ENCODE peak calls at places on chromosomes 11 and 22, in five cellular contexts. I, Z, S, O and A are unnamed samples. For H3K9me2, the result is how much of the 10 kb centered on the place peaks cover.

GRCh38 chr11:2942872-2943710 is 13.9 kb upstream of the PHLDA2 start:
- DNase-seq in I (no peak), Z (no peak), S (no peak), O (no peak), A (no peak)

GRCh38 chr11:11499300-11499699 is 122.5 kb downstream of the GALNT18 start:
- DNase-seq in I (peak), Z (no peak), S (no peak), O (no peak), A (no peak)

GRCh38 chr11:44556735-44557409 is 8.6 kb upstream of the CD82 start:
- DNase-seq in I (peak), Z (peak), S (peak), O (peak), A (peak)

GRCh38 chr22:41523464-41524221 is 20.6 kb downstream of the POLR3H start:
- DNase-seq in I (no peak), Z (peak), S (no peak), O (no peak), A (peak)

GRCh38 chr22:26322179-26322905 is 106.7 kb upstream of the ASPHD2 start:
- DNase-seq in I (no peak), Z (no peak), S (peak), O (peak), A (peak)

GRCh38 chr11:127675602-127676001 is 675.0 kb upstream of the KIRREL3 start:
- DNase-seq in I (no peak), Z (no peak), S (no peak), O (no peak), A (no peak)

GRCh38 chr11:128239224-128239790 is 348.1 kb downstream of the ETS1 start:
- DNase-seq in I (no peak), Z (no peak), S (no peak), O (no peak), A (no peak)

GRCh38 chr22:30607939-30608338 is 965 bp downstream of the TCN2 start:
- DNase-seq in I (no peak), Z (no peak), S (no peak), O (no peak), A (peak)

GRCh38 chr11:45665206-45665932 is at the start of gene CHST1:
- DNase-seq in I (peak), Z (no peak), S (no peak), O (no peak), A (peak)

GRCh38 chr11:37322333-37323194 is 724.5 kb upstream of the RAG2 start:
- DNase-seq in I (no peak), Z (no peak), S (no peak), O (peak), A (no peak)

GRCh38 chr11:75277211-75277805 is 36.7 kb downstream of the TPBGL start:
- DNase-seq in I (no peak), Z (no peak), S (no peak), O (no peak), A (no peak)

GRCh38 chr11:225734-226453 is 10.2 kb downstream of the SIRT3 start:
- DNase-seq in I (no peak), Z (no peak), S (no peak), O (no peak), A (peak)

GRCh38 chr11:2779981-2780849 is 80.4 kb upstream of the KCNQ1OT1 start:
- DNase-seq in I (no peak), Z (no peak), S (no peak), O (no peak), A (no peak)

GRCh38 chr11:8063319-8063718 is 17.7 kb upstream of the TUB start:
- DNase-seq in I (no peak), Z (no peak), S (no peak), O (no peak), A (peak)

GRCh38 chr11:117273550-117274289 is 17.4 kb upstream of the BACE1-AS start:
- DNase-seq in I (no peak), Z (no peak), S (no peak), O (no peak), A (peak)

GRCh38 chr11:75717608-75718403 is at the start of gene MOGAT2:
- DNase-seq in I (no peak), Z (no peak), S (no peak), O (no peak), A (no peak)

GRCh38 chr11:120245434-120245833 is 5.5 kb downstream of the POU2F3 start:
- DNase-seq in I (no peak), Z (no peak), S (no peak), O (no peak), A (no peak)

GRCh38 chr11:20421902-20422301 is 34.4 kb downstream of the PRMT3 start:
- DNase-seq in I (no peak), Z (no peak), S (no peak), O (no peak), A (no peak)

GRCh38 chr11:11408436-11409221 is 55.6 kb upstream of the CSNK2A3 start:
- DNase-seq in I (no peak), Z (no peak), S (no peak), O (no peak), A (peak)

GRCh38 chr11:22539851-22540376 is 85.7 kb downstream of the FANCF start:
- DNase-seq in I (peak), Z (peak), S (no peak), O (peak), A (peak)

GRCh38 chr11:66011785-66012303 is at the start of gene CST6:
- DNase-seq in I (no peak), Z (no peak), S (no peak), O (no peak), A (no peak)

GRCh38 chr11:68928108-68928429 is 24.4 kb downstream of the IGHMBP2 start:
- DNase-seq in I (no peak), Z (no peak), S (no peak), O (no peak), A (no peak)

GRCh38 chr11:27472398-27473016 is at the start of gene LGR4:
- DNase-seq in I (peak), Z (no peak), S (peak), O (peak), A (peak)

GRCh38 chr11:87097582-87097981 is 59.8 kb downstream of the TMEM135 start:
- DNase-seq in I (peak), Z (peak), S (peak), O (peak), A (peak)

GRCh38 chr11:12170984-12171383 is 60.6 kb downstream of the MICAL2 start:
- DNase-seq in I (no peak), Z (no peak), S (no peak), O (no peak), A (peak)

GRCh38 chr11:76634934-76635333 is 35.6 kb downstream of the LRRC32 start:
- DNase-seq in I (no peak), Z (no peak), S (no peak), O (no peak), A (no peak)

GRCh38 chr11:121534131-121535093 is 81.6 kb upstream of the SORL1-AS1 start:
- DNase-seq in I (no peak), Z (peak), S (no peak), O (peak), A (peak)

GRCh38 chr22:28128827-28129226 is 209.8 kb upstream of the PITPNB start:
- DNase-seq in I (no peak), Z (no peak), S (no peak), O (no peak), A (no peak)

GRCh38 chr22:28132466-28132865 is 213.4 kb upstream of the PITPNB start:
- DNase-seq in I (no peak), Z (no peak), S (no peak), O (no peak), A (no peak)

GRCh38 chr22:28123989-28124766 is 205.1 kb upstream of the PITPNB start:
- DNase-seq in I (no peak), Z (no peak), S (no peak), O (no peak), A (peak)

GRCh38 chr22:28129319-28129962 is 210.4 kb upstream of the PITPNB start:
- DNase-seq in I (no peak), Z (no peak), S (no peak), O (peak), A (no peak)
- H3K9ac ChIP-seq in I (no peak), Z (no peak), S (no peak), O (no peak), A (no peak)

DNA sequence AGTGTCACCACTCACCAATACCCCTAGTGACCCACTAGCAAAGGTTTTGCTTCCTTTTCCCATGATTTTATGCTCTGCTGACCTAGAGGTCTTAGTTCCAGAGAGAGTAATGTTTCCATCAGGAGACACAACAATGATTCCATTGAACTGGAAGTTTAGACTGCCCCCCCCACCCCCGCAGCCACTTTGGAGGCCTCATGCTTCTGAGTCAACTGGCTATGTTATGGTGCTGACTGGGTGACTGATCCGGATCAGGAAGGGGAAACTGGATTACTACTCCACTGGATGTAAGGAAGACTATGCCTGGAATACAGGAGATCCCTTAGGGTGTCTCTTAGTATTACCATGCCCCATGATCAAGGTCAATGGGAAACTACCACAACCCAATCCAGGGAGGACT is 633.6 kb downstream of the OPCML start:
- DNase-seq in I (no peak), Z (no peak), S (no peak), O (no peak), A (no peak)
- H3K9me2 ChIP-seq in I (under half), Z (under half), S (under half), O (under half), A (under half)

DNA sequence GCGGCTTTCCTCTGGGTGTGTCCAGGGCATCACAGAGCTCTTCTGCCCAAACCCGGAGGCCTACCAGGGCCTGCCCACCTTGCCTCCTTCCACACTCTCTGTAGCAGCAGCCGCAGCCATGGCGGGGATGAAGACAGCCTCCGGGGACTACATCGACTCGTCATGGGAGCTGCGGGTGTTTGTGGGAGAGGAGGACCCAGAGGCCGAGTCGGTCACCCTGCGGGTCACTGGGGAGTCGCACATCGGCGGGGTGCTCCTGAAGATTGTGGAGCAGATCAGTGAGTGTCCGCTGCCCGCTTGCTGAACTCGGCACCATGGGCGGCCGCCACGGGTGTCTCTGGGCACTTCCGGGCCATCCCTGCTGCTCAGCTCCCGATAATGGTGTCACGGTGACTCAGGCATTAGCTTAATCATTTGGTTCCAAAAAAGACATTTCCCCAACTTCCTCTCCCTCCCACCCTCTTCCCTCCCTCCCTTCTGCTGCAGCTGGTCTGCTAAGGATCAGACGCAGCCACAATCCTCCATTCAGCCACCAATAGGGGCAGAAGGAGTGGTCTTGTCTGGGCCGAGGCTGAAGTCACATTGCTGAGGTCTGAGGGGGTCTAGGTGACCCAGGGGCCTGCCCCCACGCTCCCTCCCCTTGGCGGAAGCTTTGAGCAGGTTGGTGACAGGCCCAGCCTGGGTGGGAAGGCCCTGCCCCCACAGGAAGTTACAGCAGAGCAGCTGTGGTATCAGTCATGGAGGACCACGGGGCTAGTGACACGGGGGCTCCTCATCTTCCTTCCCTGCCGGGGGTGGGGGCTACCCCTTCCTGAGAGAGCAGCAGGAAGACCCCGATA is 945 bp downstream of the FERMT3 start:
- DNase-seq in I (no peak), Z (peak), S (no peak), O (peak), A (peak)
- H3K9ac ChIP-seq in I (peak), Z (peak), S (no peak), O (no peak), A (peak)

GRCh38 chr11:132898021-132898420 is 634.3 kb downstream of the OPCML start:
- DNase-seq in I (no peak), Z (no peak), S (no peak), O (no peak), A (no peak)
- H3K9me2 ChIP-seq in I (under half), Z (under half), S (under half), O (under half), A (under half)